ENCODE peak calls at places on chromosomes 5 and 9, in eight cellular contexts. G is neural progenitor cell; A is heart left ventricle; Q is CD4-positive, alpha-beta memory T cell; R is spleen; X is left lung; J is PC-3; W is Panc1. P is an unnamed sample. For H3K9me3, the result is how much of the 10 kb centered on the place peaks cover.

GRCh38 chr5:157219491-157220271 is 39.0 kb downstream of the ITK start:
- DNase-seq in G (no peak), A (no peak), Q (no peak), R (no peak), X (no peak), J (no peak), W (no peak), P (no peak)

GRCh38 chr5:157603333-157604190 is 28.0 kb upstream of the ADAM19 start:
- DNase-seq in G (no peak), A (no peak), Q (peak), R (no peak), X (no peak), J (peak), W (peak), P (no peak)

GRCh38 chr5:62306494-62307363 is 723 bp downstream of the KIF2A start:
- DNase-seq in G (peak), A (no peak), Q (peak), R (peak), X (peak), J (no peak), W (no peak), P (no peak)

GRCh38 chr5:32304622-32305021 is 8.1 kb downstream of the MTMR12 start:
- DNase-seq in G (no peak), A (no peak), Q (no peak), R (no peak), X (no peak), J (no peak), W (no peak), P (no peak)

GRCh38 chr9:99947395-99947794 is 40.9 kb downstream of the STX17 start:
- DNase-seq in G (no peak), A (no peak), Q (no peak), R (no peak), X (no peak), J (no peak), W (no peak), P (no peak)

GRCh38 chr5:40603378-40603777 is 76.3 kb upstream of the PTGER4 start:
- DNase-seq in G (peak), A (no peak), Q (no peak), R (no peak), X (no peak), J (no peak), W (no peak), P (no peak)

GRCh38 chr5:179800071-179800695 is 6.4 kb downstream of the LTC4S start:
- DNase-seq in G (no peak), A (peak), Q (no peak), R (peak), X (no peak), J (no peak), W (no peak), P (no peak)

GRCh38 chr9:97359147-97359546 is 51.7 kb downstream of the CCDC180 start:
- DNase-seq in G (no peak), A (no peak), Q (no peak), R (no peak), X (no peak), J (no peak), W (no peak), P (no peak)

GRCh38 chr5:163458778-163459405 is 1.0 kb downstream of the NUDCD2 start:
- DNase-seq in G (no peak), A (no peak), Q (no peak), R (no peak), X (no peak), J (no peak), W (no peak), P (no peak)

GRCh38 chr9:94802795-94803194 is 76.3 kb downstream of the AOPEP start:
- DNase-seq in G (no peak), A (no peak), Q (no peak), R (no peak), X (no peak), J (no peak), W (no peak), P (no peak)

GRCh38 chr9:94806307-94806893 is 79.9 kb downstream of the AOPEP start:
- DNase-seq in G (no peak), A (no peak), Q (no peak), R (no peak), X (no peak), J (peak), W (no peak), P (no peak)

GRCh38 chr9:94804917-94805544 is 78.5 kb downstream of the AOPEP start:
- DNase-seq in G (no peak), A (no peak), Q (no peak), R (no peak), X (no peak), J (peak), W (no peak), P (no peak)

GRCh38 chr9:94805585-94805984 is 79.1 kb downstream of the AOPEP start:
- DNase-seq in G (no peak), A (no peak), Q (no peak), R (no peak), X (no peak), J (peak), W (peak), P (peak)

GRCh38 chr9:94804316-94804715 is 77.8 kb downstream of the AOPEP start:
- DNase-seq in G (no peak), A (no peak), Q (no peak), R (no peak), X (no peak), J (no peak), W (no peak), P (no peak)
- H3K27ac ChIP-seq in G (no peak), A (no peak), Q (no peak), R (no peak), X (peak), J (peak), W (peak), P (no peak)

GRCh38 chr5:141328231-141328630 is 2.1 kb upstream of the PCDHGA1 start:
- DNase-seq in G (no peak), A (no peak), Q (no peak), R (no peak), X (no peak), J (peak), W (no peak), P (no peak)
- H3K9me3 ChIP-seq in G (under half), A (under half), Q (under half), R (half or more), X (half or more), J (under half), W (under half), P (under half)

GRCh38 chr5:81235287-81236072 is 2.4 kb downstream of the CKMT2 start:
- DNase-seq in G (no peak), A (no peak), Q (no peak), R (no peak), X (no peak), J (no peak), W (no peak), P (no peak)

GRCh38 chr5:81233080-81233634 is at the start of gene CKMT2:
- DNase-seq in G (peak), A (peak), Q (no peak), R (peak), X (peak), J (no peak), W (no peak), P (no peak)

GRCh38 chr5:81234801-81235200 is 1.7 kb downstream of the CKMT2 start:
- DNase-seq in G (no peak), A (no peak), Q (peak), R (no peak), X (no peak), J (no peak), W (no peak), P (peak)

GRCh38 chr5:81232449-81233079 is 558 bp upstream of the CKMT2 start:
- DNase-seq in G (no peak), A (peak), Q (no peak), R (no peak), X (peak), J (no peak), W (no peak), P (no peak)

DNA sequence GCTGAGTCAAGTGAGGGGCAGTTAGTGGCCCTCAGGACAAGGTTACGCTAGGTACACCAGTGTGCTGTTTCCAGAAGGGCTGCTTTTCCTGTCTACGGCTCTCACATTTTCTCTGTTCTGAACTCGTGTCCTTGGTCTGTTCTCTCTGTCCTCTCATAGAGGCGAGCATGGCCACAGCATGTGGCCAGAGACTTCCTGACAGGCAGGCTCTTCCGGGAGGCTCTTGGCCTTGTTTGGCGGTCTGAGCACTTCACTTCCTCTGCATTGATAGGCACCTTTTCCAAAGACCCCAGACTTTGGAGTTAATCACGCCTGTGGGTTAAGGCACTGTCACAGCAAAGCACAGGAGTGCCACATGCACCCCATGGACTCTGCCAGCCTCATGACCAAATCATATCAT is 1.2 kb downstream of the CKMT2 start:
- DNase-seq in G (no peak), A (no peak), Q (no peak), R (no peak), X (no peak), J (no peak), W (no peak), P (no peak)
- H3K27ac ChIP-seq in G (no peak), A (peak), Q (no peak), R (peak), X (no peak), J (no peak), W (no peak), P (no peak)

GRCh38 chr9:21889673-21890072 is 87.2 kb downstream of the MTAP start:
- DNase-seq in G (no peak), A (no peak), Q (no peak), R (no peak), X (no peak), J (no peak), W (no peak), P (no peak)

DNA sequence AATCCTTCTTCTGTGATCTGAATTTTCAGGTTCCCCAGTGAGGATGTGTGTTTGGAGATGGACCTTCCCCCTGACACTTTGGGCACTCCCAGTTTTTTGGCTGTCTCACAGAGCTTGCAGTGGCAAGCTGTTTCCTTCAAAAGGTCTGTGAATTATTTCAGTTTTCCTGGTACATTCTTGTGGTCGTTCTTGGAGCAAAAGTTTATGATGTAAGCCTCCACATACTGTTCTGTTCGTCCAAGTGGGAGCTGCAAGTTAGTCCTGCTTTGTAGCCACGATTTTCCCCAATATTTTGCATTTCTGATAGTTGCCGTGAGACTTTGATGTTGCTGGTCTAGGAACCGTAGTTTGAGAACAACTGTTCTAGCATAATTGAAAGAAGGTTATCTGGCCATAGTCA is 88.3 kb downstream of the MTAP start:
- DNase-seq in G (no peak), A (no peak), Q (no peak), R (no peak), X (no peak), J (no peak), W (no peak), P (no peak)
- H3K9me3 ChIP-seq in G (under half), A (under half), Q (under half), R (under half), X (under half), J (under half), W (under half), P (under half)

DNA sequence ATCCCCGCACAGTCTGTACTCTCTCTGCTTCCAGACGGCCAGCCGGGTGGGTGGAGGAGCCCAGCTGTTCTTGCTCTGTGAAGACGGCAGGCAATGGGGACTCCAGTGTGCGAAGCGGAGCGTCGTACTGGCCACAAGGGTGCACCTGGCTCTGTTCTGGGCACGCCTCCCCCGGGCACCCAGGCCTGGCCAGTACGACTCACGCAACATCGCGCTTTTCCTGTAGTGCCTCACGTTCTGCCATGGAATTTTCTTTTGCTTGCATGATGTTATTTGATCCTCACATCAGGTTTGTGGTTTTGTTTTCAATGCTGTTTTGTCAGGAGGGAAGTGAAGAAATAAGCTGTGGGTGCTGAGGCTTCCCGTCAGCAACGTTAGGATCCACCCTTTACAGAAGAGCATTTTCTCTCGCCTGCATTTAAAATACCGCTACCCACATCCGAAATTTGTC is 311.7 kb downstream of the TRIM36 start:
- DNase-seq in G (peak), A (no peak), Q (no peak), R (peak), X (no peak), J (peak), W (no peak), P (peak)
- H3K27ac ChIP-seq in G (no peak), A (no peak), Q (no peak), R (no peak), X (no peak), J (no peak), W (no peak), P (peak)

DNA sequence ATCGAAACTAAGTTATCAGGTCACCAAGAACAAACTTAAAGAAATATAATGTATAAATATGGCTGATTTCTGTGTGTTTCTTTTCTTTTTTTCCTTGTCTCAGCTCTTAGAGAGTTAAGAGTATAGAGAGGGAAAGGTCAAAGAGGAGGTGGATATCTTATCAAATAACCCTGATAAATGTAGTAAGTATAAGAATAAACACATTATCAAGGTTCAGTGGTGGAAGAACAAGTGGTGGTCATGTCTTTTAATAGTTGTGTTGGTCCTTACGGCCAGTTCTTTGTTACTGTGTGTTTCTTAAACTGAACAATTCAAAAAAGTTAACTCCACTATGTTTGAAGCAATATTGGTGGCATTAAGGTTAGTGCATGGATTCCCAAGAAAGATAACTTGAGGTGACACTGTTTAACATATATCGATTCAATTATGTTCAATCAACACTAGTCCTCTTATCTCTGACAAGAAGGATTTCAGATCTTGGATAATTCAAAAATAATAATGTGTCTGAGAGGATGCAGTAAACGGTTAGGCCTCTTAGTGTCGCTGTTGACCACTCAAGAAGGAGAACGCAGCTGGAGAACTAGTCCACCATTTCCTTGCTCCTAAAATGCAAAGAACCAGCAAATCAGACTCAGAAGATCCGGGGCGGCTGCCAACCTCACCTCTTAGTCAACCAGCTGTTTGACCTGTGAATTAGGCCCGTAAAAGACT is at the start of gene PCDHGA3:
- DNase-seq in G (no peak), A (no peak), Q (peak), R (no peak), X (no peak), J (no peak), W (no peak), P (no peak)
- H3K9me3 ChIP-seq in G (under half), A (under half), Q (under half), R (half or more), X (half or more), J (under half), W (under half), P (under half)

GRCh38 chr9:81456431-81456970 is 232.8 kb downstream of the TLE1 start:
- DNase-seq in G (no peak), A (no peak), Q (no peak), R (no peak), X (no peak), J (peak), W (no peak), P (no peak)
- H3K27ac ChIP-seq in G (no peak), A (no peak), Q (no peak), R (no peak), X (no peak), J (no peak), W (no peak), P (no peak)